ENCODE peak calls at places on chromosomes 13 and 19, in four cellular contexts. S, K, B and N are unnamed samples.

GRCh38 chr19:9673912-9674668 is 810 bp downstream of the ZNF562 start:
- DNase-seq in S (no peak), K (peak), B (no peak), N (no peak)

GRCh38 chr19:28297036-28297435 is 915.9 kb downstream of the UQCRFS1 start:
- DNase-seq in S (no peak), K (no peak), B (no peak), N (no peak)

GRCh38 chr19:48842744-48843162 is 6.5 kb upstream of the HSD17B14 start:
- DNase-seq in S (peak), K (peak), B (peak), N (peak)

GRCh38 chr13:107866007-107866665 is 349.2 kb downstream of the LIG4 start:
- DNase-seq in S (peak), K (peak), B (no peak), N (peak)

GRCh38 chr19:14434543-14435319 is 1.6 kb downstream of the PKN1 start:
- DNase-seq in S (no peak), K (peak), B (peak), N (no peak)

GRCh38 chr13:46660859-46661258 is 107.9 kb downstream of the LRCH1 start:
- DNase-seq in S (no peak), K (no peak), B (no peak), N (no peak)

GRCh38 chr13:75794663-75795062 is 158.5 kb downstream of the LMO7 start:
- DNase-seq in S (no peak), K (no peak), B (no peak), N (no peak)

GRCh38 chr13:43783820-43784219 is 3.0 kb downstream of the ENOX1 start:
- DNase-seq in S (no peak), K (peak), B (no peak), N (no peak)

GRCh38 chr13:113414335-113414734 is 39.0 kb downstream of the ADPRHL1 start:
- DNase-seq in S (no peak), K (no peak), B (no peak), N (no peak)

GRCh38 chr19:49581007-49581508 is at the start of gene PRRG2:
- DNase-seq in S (peak), K (no peak), B (peak), N (peak)

GRCh38 chr19:7010722-7011593 is 10.3 kb downstream of the MBD3L2B start:
- DNase-seq in S (no peak), K (no peak), B (no peak), N (no peak)

GRCh38 chr19:46739290-46739771 is 6.5 kb upstream of the FKRP start:
- DNase-seq in S (no peak), K (no peak), B (peak), N (no peak)

GRCh38 chr13:52599037-52599852 is 43.0 kb upstream of the HNRNPA1L2 start:
- DNase-seq in S (no peak), K (peak), B (no peak), N (no peak)

GRCh38 chr13:71712988-71713653 is 153.9 kb downstream of the DACH1 start:
- DNase-seq in S (peak), K (peak), B (no peak), N (peak)

GRCh38 chr13:98184796-98185195 is 7.7 kb upstream of the RNF113B start:
- DNase-seq in S (no peak), K (peak), B (no peak), N (no peak)

GRCh38 chr13:97344250-97345175 is 89.5 kb upstream of the RAP2A start:
- DNase-seq in S (peak), K (peak), B (peak), N (peak)

GRCh38 chr19:40502647-40503046 is 35.8 kb downstream of the SPTBN4 start:
- DNase-seq in S (peak), K (no peak), B (no peak), N (peak)

GRCh38 chr13:111281751-111282311 is 38.6 kb upstream of the TEX29 start:
- DNase-seq in S (no peak), K (peak), B (no peak), N (no peak)

GRCh38 chr13:67168384-67168783 is 61.8 kb downstream of the PCDH9 start:
- DNase-seq in S (no peak), K (no peak), B (no peak), N (no peak)

GRCh38 chr19:20278342-20278741 is 111.3 kb downstream of the ZNF486 start:
- DNase-seq in S (peak), K (no peak), B (no peak), N (no peak)